ENCODE peak calls at places on chromosome 7, in four cellular contexts. One of them, this sample, is unnamed.

GRCh38 chr7:111083423-111083822 is 7.5 kb upstream of the LRRN3 start:
- DNase-seq in foreskin fibroblast: peak
- DNase-seq in GM20000: peak
- DNase-seq in AML-193: peak
- DNase-seq in this sample: peak

GRCh38 chr7:135925205-135925604 is 52.0 kb downstream of the MTPN start:
- DNase-seq in foreskin fibroblast: peak
- DNase-seq in GM20000: no peak
- DNase-seq in AML-193: no peak
- DNase-seq in this sample: no peak

GRCh38 chr7:33964417-33965115 is 59.2 kb downstream of the BMPER start:
- DNase-seq in foreskin fibroblast: peak
- DNase-seq in GM20000: no peak
- DNase-seq in AML-193: no peak
- DNase-seq in this sample: no peak

GRCh38 chr7:112571852-112572607 is 91.2 kb downstream of the LSMEM1 start:
- DNase-seq in foreskin fibroblast: no peak
- DNase-seq in GM20000: no peak
- DNase-seq in AML-193: no peak
- DNase-seq in this sample: no peak

GRCh38 chr7:2004841-2005351 is 227.8 kb downstream of the MAD1L1 start:
- DNase-seq in foreskin fibroblast: no peak
- DNase-seq in GM20000: no peak
- DNase-seq in AML-193: no peak
- DNase-seq in this sample: no peak

GRCh38 chr7:23230586-23231195 is 15.9 kb upstream of the GPNMB start:
- DNase-seq in foreskin fibroblast: no peak
- DNase-seq in GM20000: no peak
- DNase-seq in AML-193: no peak
- DNase-seq in this sample: no peak

GRCh38 chr7:73526892-73527821 is 5.1 kb upstream of the BAZ1B start:
- DNase-seq in foreskin fibroblast: no peak
- DNase-seq in GM20000: no peak
- DNase-seq in AML-193: no peak
- DNase-seq in this sample: peak

GRCh38 chr7:7122033-7122478 is 60.3 kb upstream of the C1GALT1 start:
- DNase-seq in foreskin fibroblast: no peak
- DNase-seq in GM20000: no peak
- DNase-seq in AML-193: no peak
- DNase-seq in this sample: no peak

GRCh38 chr7:1843271-1843861 is 173.3 kb downstream of the ELFN1 start:
- DNase-seq in foreskin fibroblast: peak
- DNase-seq in GM20000: no peak
- DNase-seq in AML-193: no peak
- DNase-seq in this sample: no peak

GRCh38 chr7:128812514-128813168 is 17.6 kb upstream of the FLNC start:
- DNase-seq in foreskin fibroblast: no peak
- DNase-seq in GM20000: no peak
- DNase-seq in AML-193: peak
- DNase-seq in this sample: no peak

GRCh38 chr7:41045556-41046123 is 657.2 kb downstream of the INHBA start:
- DNase-seq in foreskin fibroblast: no peak
- DNase-seq in GM20000: peak
- DNase-seq in AML-193: no peak
- DNase-seq in this sample: no peak

GRCh38 chr7:40311307-40311706 is 176.5 kb downstream of the SUGCT start:
- DNase-seq in foreskin fibroblast: no peak
- DNase-seq in GM20000: peak
- DNase-seq in AML-193: no peak
- DNase-seq in this sample: no peak

This sample was measured in HL-60.